ENCODE peak calls at places on chromosome 17, in ten cellular contexts. B is esophagus muscularis mucosa, F is GM12878, A is transverse colon, U is sigmoid colon, Y is HepG2, P is H1, G is SK-N-SH, M is K562, T is upper lobe of left lung. Q is an unnamed sample.

GRCh38 chr17:18025596-18026407 is 13.2 kb downstream of the ATPAF2 start:
- DNase-seq in B (no peak), F (no peak), A (no peak), U (peak; percentile 18), Y (no peak), P (no peak), G (no peak), M (peak; percentile 40), T (no peak), Q (no peak)

GRCh38 chr17:75457047-75457654 is 716 bp downstream of the TMEM94 start:
- DNase-seq in B (no peak), F (no peak), A (no peak), U (no peak), Y (no peak), P (peak; percentile 70), G (peak; percentile 86), M (peak; percentile 33), T (peak; percentile 85), Q (peak; percentile 27)

GRCh38 chr17:74212913-74213791 is at the start of gene TTYH2:
- DNase-seq in B (peak; percentile 96), F (no peak), A (peak; percentile 90), U (peak; percentile 96), Y (peak; percentile 77), P (peak; percentile 81), G (peak; percentile 97), M (peak; percentile 90), T (peak; percentile 96), Q (peak; percentile 88)

GRCh38 chr17:72421128-72422092 is 300.6 kb downstream of the SOX9 start:
- DNase-seq in B (no peak), F (peak; percentile 94), A (peak; percentile 78), U (no peak), Y (peak; percentile 99), P (no peak), G (no peak), M (peak; percentile 3), T (no peak), Q (peak; percentile 71)

GRCh38 chr17:16915752-16916556 is 56.0 kb downstream of the TNFRSF13B start:
- DNase-seq in B (peak; percentile 89), F (peak; percentile 17), A (peak; percentile 83), U (no peak), Y (peak; percentile 32), P (peak; percentile 82), G (peak; percentile 64), M (peak; percentile 36), T (peak; percentile 27), Q (peak; percentile 67)

GRCh38 chr17:44314869-44315661 is 6.7 kb downstream of the RUNDC3A start:
- DNase-seq in B (no peak), F (no peak), A (peak; percentile 25), U (no peak), Y (no peak), P (peak; percentile 81), G (peak; percentile 25), M (peak; percentile 53), T (peak; percentile 89), Q (peak; percentile 40)

GRCh38 chr17:27630607-27631408 is at the start of gene LGALS9:
- DNase-seq in B (no peak), F (peak; percentile 53), A (peak; percentile 83), U (no peak), Y (no peak), P (no peak), G (no peak), M (no peak), T (no peak), Q (peak; percentile 75)

GRCh38 chr17:50471009-50471905 is 2.6 kb upstream of the CHAD start:
- DNase-seq in B (no peak), F (no peak), A (no peak), U (peak; percentile 43), Y (no peak), P (no peak), G (no peak), M (no peak), T (no peak), Q (no peak)

GRCh38 chr17:57714660-57715059 is 30.4 kb downstream of the CCDC182 start:
- DNase-seq in B (peak; percentile 42), F (no peak), A (no peak), U (no peak), Y (no peak), P (peak; percentile 23), G (peak; percentile 41), M (no peak), T (no peak), Q (no peak)

GRCh38 chr17:37740861-37741260 is 4.0 kb downstream of the HNF1B start:
- DNase-seq in B (no peak), F (no peak), A (no peak), U (no peak), Y (no peak), P (no peak), G (no peak), M (no peak), T (no peak), Q (no peak)

GRCh38 chr17:8062807-8063483 is 24.1 kb downstream of the ALOX15B start:
- DNase-seq in B (no peak), F (no peak), A (no peak), U (no peak), Y (no peak), P (no peak), G (no peak), M (peak; percentile 64), T (no peak), Q (no peak)

GRCh38 chr17:9419932-9420453 is 155.6 kb downstream of the STX8 start:
- DNase-seq in B (no peak), F (no peak), A (no peak), U (no peak), Y (no peak), P (no peak), G (no peak), M (no peak), T (no peak), Q (no peak)

GRCh38 chr17:72724375-72724774 is 368.1 kb downstream of the SLC39A11 start:
- DNase-seq in B (no peak), F (no peak), A (no peak), U (no peak), Y (no peak), P (no peak), G (no peak), M (no peak), T (no peak), Q (no peak)

GRCh38 chr17:57938061-57938502 is 17.1 kb downstream of the CUEDC1 start:
- DNase-seq in B (no peak), F (no peak), A (no peak), U (no peak), Y (peak; percentile 86), P (no peak), G (no peak), M (no peak), T (no peak), Q (no peak)

GRCh38 chr17:74519951-74520553 is 11.2 kb downstream of the CD300LB start:
- DNase-seq in B (peak; percentile 62), F (no peak), A (peak; percentile 16), U (no peak), Y (no peak), P (no peak), G (no peak), M (no peak), T (no peak), Q (peak; percentile 25)

GRCh38 chr17:40347319-40348135 is 17.0 kb downstream of the GJD3 start:
- DNase-seq in B (no peak), F (no peak), A (no peak), U (no peak), Y (no peak), P (no peak), G (peak; percentile 61), M (peak; percentile 49), T (no peak), Q (no peak)
- H3K9me3 ChIP-seq in B (no peaks in the 10 kb centered on the region), F (no peaks in the 10 kb centered on the region), A (no peaks in the 10 kb centered on the region), U (no peaks in the 10 kb centered on the region), Y (no peaks in the 10 kb centered on the region), P (no peaks in the 10 kb centered on the region), G (no peaks in the 10 kb centered on the region), M (no peaks in the 10 kb centered on the region), T (no peaks in the 10 kb centered on the region), Q (no peaks in the 10 kb centered on the region)

GRCh38 chr17:79789943-79790804 is 6.7 kb downstream of the CBX8 start:
- DNase-seq in B (no peak), F (no peak), A (peak; percentile 50), U (no peak), Y (no peak), P (no peak), G (peak; percentile 55), M (peak; percentile 64), T (peak; percentile 91), Q (no peak)
- TF ChIP-seq EP300 in B (no peak), F (no peak), A (no peak), U (no peak), Y (no peak), P (no peak), G (no peak), M (no peak), T (no peak), Q (no peak)

GRCh38 chr17:68640601-68641000 is 39.4 kb upstream of the FAM20A start:
- DNase-seq in B (no peak), F (no peak), A (no peak), U (no peak), Y (no peak), P (no peak), G (no peak), M (no peak), T (no peak), Q (no peak)
- TF ChIP-seq POLR2AphosphoS5 in B (no peak), F (no peak), A (no peak), U (no peak), Y (no peak), P (no peak), G (no peak), M (no peak), T (no peak), Q (no peak)

DNA sequence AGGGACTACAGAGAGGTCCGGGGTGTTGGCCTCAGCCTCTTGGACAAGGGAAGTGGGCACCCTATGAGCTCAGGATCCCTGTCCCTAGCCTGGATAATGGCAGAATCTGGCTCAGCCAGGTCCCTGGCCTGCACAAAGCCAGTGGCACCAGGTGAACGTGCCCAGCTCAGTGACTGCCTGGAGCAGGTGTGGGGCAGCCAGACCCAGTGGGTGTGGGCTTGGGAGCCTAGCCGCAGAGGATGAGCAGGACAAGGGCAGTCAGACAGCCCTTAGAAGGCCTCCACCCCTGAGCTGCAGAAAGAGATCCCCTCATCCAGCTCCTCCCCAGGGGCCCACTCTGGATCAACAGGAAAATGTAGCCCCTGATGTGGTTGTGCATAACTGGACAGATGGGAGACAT is 585.3 kb downstream of the KCNJ18 start:
- DNase-seq in B (no peak), F (no peak), A (no peak), U (no peak), Y (no peak), P (no peak), G (no peak), M (no peak), T (no peak), Q (peak; percentile 8)
- H3K9me3 ChIP-seq in B (no peaks in the 10 kb centered on the region), F (no peaks in the 10 kb centered on the region), A (peaks cover 5% of the 10 kb centered on the region), U (no peaks in the 10 kb centered on the region), Y (no peaks in the 10 kb centered on the region), P (peaks cover 35% of the 10 kb centered on the region), G (no peaks in the 10 kb centered on the region), M (no peaks in the 10 kb centered on the region), T (no peaks in the 10 kb centered on the region), Q (peaks cover 20% of the 10 kb centered on the region)

Q was measured in stomach.